ENCODE peak calls at places on chromosome 21, in five cellular contexts. K, C, U, A and F are unnamed samples.

GRCh38 chr21:38979271-38980196 is 173.8 kb downstream of the ETS2 start:
- DNase-seq in K (peak; percentile 63), C (no peak), U (no peak), A (no peak), F (no peak)

GRCh38 chr21:43600642-43601397 is 58.5 kb downstream of the HSF2BP start:
- DNase-seq in K (peak; percentile 84), C (no peak), U (no peak), A (no peak), F (no peak)

GRCh38 chr21:16841917-16842316 is 670.9 kb upstream of the CXADR start:
- DNase-seq in K (no peak), C (peak; percentile 37), U (no peak), A (no peak), F (no peak)

GRCh38 chr21:45033791-45034555 is 40.4 kb upstream of the ADARB1 start:
- DNase-seq in K (no peak), C (no peak), U (no peak), A (no peak), F (no peak)

GRCh38 chr21:37393030-37393429 is 26.5 kb downstream of the DYRK1A start:
- DNase-seq in K (no peak), C (no peak), U (no peak), A (no peak), F (no peak)

GRCh38 chr21:38166214-38166547 is 90.6 kb upstream of the KCNJ15 start:
- DNase-seq in K (no peak), C (no peak), U (no peak), A (no peak), F (no peak)

GRCh38 chr21:45073301-45074047 is 906 bp upstream of the ADARB1 start:
- DNase-seq in K (no peak), C (peak; percentile 38), U (peak; percentile 7), A (no peak), F (no peak)

GRCh38 chr21:26909972-26910371 is 56.9 kb downstream of the ADAMTS5 start:
- DNase-seq in K (no peak), C (no peak), U (no peak), A (no peak), F (no peak)

GRCh38 chr21:29299046-29299905 is 554 bp downstream of the BACH1 start:
- DNase-seq in K (peak; percentile 57), C (peak; percentile 37), U (peak; percentile 25), A (peak; percentile 47), F (peak; percentile 64)

GRCh38 chr21:42262826-42263225 is 43.9 kb downstream of the ABCG1 start:
- DNase-seq in K (peak; percentile 43), C (peak; percentile 13), U (no peak), A (no peak), F (no peak)

GRCh38 chr21:42931560-42932235 is 6.3 kb upstream of the ERVH48-1 start:
- DNase-seq in K (no peak), C (no peak), U (no peak), A (no peak), F (no peak)

GRCh38 chr21:15128267-15128666 is 63.5 kb upstream of the NRIP1 start:
- DNase-seq in K (no peak), C (no peak), U (no peak), A (no peak), F (no peak)

GRCh38 chr21:35476616-35477395 is 427.7 kb upstream of the RUNX1 start:
- DNase-seq in K (no peak), C (no peak), U (no peak), A (no peak), F (no peak)

GRCh38 chr21:45001134-45002095 is 61.6 kb downstream of the SLX9 start:
- DNase-seq in K (peak; percentile 84), C (no peak), U (no peak), A (peak; percentile 7), F (no peak)

GRCh38 chr21:44949161-44950015 is 9.6 kb downstream of the SLX9 start:
- DNase-seq in K (peak; percentile 70), C (no peak), U (no peak), A (peak; percentile 74), F (peak; percentile 80)

GRCh38 chr21:46325073-46325912 is 1.3 kb downstream of the PCNT start:
- DNase-seq in K (peak; percentile 54), C (peak; percentile 42), U (peak; percentile 14), A (no peak), F (no peak)

GRCh38 chr21:41823166-41823565 is 56.0 kb downstream of the PRDM15 start:
- DNase-seq in K (no peak), C (no peak), U (no peak), A (no peak), F (no peak)

GRCh38 chr21:39088831-39089380 is 94.3 kb downstream of the PSMG1 start:
- DNase-seq in K (peak; percentile 61), C (no peak), U (no peak), A (no peak), F (no peak)

GRCh38 chr21:18951291-18952038 is 547.9 kb upstream of the TMPRSS15 start:
- DNase-seq in K (no peak), C (peak; percentile 26), U (peak; percentile 33), A (no peak), F (no peak)

GRCh38 chr21:14275806-14276205 is 59.8 kb downstream of the RBM11 start:
- DNase-seq in K (no peak), C (no peak), U (no peak), A (no peak), F (no peak)

GRCh38 chr21:26072891-26073615 is 97.5 kb downstream of the APP start:
- DNase-seq in K (peak; percentile 12), C (no peak), U (no peak), A (no peak), F (no peak)

GRCh38 chr21:38203229-38203628 is 53.6 kb upstream of the KCNJ15 start:
- DNase-seq in K (no peak), C (no peak), U (no peak), A (no peak), F (no peak)

GRCh38 chr21:45554477-45555175 is 12.4 kb upstream of the SLC19A1 start:
- DNase-seq in K (peak; percentile 48), C (peak; percentile 49), U (peak; percentile 25), A (peak; percentile 89), F (peak; percentile 99)

GRCh38 chr21:45414396-45415187 is 9.6 kb downstream of the COL18A1 start:
- DNase-seq in K (no peak), C (no peak), U (no peak), A (no peak), F (no peak)

GRCh38 chr21:36310016-36310415 is 10.0 kb upstream of the MORC3 start:
- DNase-seq in K (no peak), C (no peak), U (no peak), A (no peak), F (no peak)

GRCh38 chr21:35234725-35235124 is 185.6 kb upstream of the RUNX1 start:
- DNase-seq in K (no peak), C (no peak), U (no peak), A (no peak), F (no peak)

GRCh38 chr21:45084881-45085536 is 10.6 kb downstream of the ADARB1 start:
- DNase-seq in K (no peak), C (no peak), U (no peak), A (no peak), F (no peak)

GRCh38 chr21:34545079-34545884 is 33.3 kb upstream of the KCNE1 start:
- DNase-seq in K (peak; percentile 25), C (no peak), U (no peak), A (no peak), F (peak; percentile 9)

GRCh38 chr21:39119696-39120290 is 63.5 kb downstream of the PSMG1 start:
- DNase-seq in K (no peak), C (no peak), U (no peak), A (no peak), F (no peak)

GRCh38 chr21:37509802-37510393 is 143.3 kb downstream of the DYRK1A start:
- DNase-seq in K (no peak), C (no peak), U (no peak), A (no peak), F (no peak)

GRCh38 chr21:14901482-14901958 is 163.3 kb downstream of the NRIP1 start:
- DNase-seq in K (peak; percentile 86), C (no peak), U (no peak), A (no peak), F (no peak)

GRCh38 chr21:38712076-38712475 is 93.7 kb upstream of the ETS2 start:
- DNase-seq in K (peak; percentile 44), C (peak; percentile 88), U (peak; percentile 66), A (no peak), F (no peak)

GRCh38 chr21:17925000-17925610 is 105.9 kb upstream of the C21orf91 start:
- DNase-seq in K (peak; percentile 68), C (peak; percentile 52), U (peak; percentile 67), A (no peak), F (peak; percentile 36)

GRCh38 chr21:38477241-38477640 is 21.0 kb downstream of the ERG start:
- DNase-seq in K (no peak), C (no peak), U (no peak), A (no peak), F (no peak)

GRCh38 chr21:27292851-27293638 is 326.2 kb upstream of the ADAMTS5 start:
- DNase-seq in K (no peak), C (no peak), U (no peak), A (no peak), F (no peak)